ENCODE peak calls at places on chromosomes 2 and 18, in nine cellular contexts. G is sigmoid colon, U is IMR-90, S is adrenal gland, T is suprapubic skin, C is right lobe of liver, Z is body of pancreas, D is HCT116, K is esophagus muscularis mucosa. Q is an unnamed sample. For H3K36me3, the result is how much of the 10 kb centered on the place peaks cover.

GRCh38 chr2:145909175-145909574 is 1389.3 kb upstream of the ZEB2 start:
- DNase-seq in G (no peak), U (no peak), S (no peak), T (no peak), C (no peak), Z (no peak), D (no peak), K (no peak), Q (no peak)

GRCh38 chr2:170991398-170992185 is 62.5 kb downstream of the GORASP2 start:
- DNase-seq in G (no peak), U (no peak), S (no peak), T (no peak), C (no peak), Z (no peak), D (no peak), K (no peak), Q (no peak)

GRCh38 chr2:121172456-121172855 is 112.5 kb downstream of the TFCP2L1 start:
- DNase-seq in G (no peak), U (no peak), S (no peak), T (no peak), C (no peak), Z (no peak), D (no peak), K (no peak), Q (no peak)

GRCh38 chr18:11839556-11839955 is 11.7 kb upstream of the CHMP1B start:
- DNase-seq in G (no peak), U (no peak), S (no peak), T (no peak), C (no peak), Z (no peak), D (no peak), K (no peak), Q (no peak)

GRCh38 chr18:50527636-50528307 is 32.1 kb upstream of the MAPK4 start:
- DNase-seq in G (no peak), U (no peak), S (no peak), T (no peak), C (peak), Z (peak), D (no peak), K (no peak), Q (no peak)

GRCh38 chr2:233822781-233823730 is 31.3 kb downstream of the HJURP start:
- DNase-seq in G (peak), U (no peak), S (no peak), T (peak), C (peak), Z (no peak), D (no peak), K (no peak), Q (peak)

GRCh38 chr18:79953921-79954651 is 2.6 kb upstream of the SLC66A2 start:
- DNase-seq in G (peak), U (no peak), S (no peak), T (no peak), C (no peak), Z (peak), D (no peak), K (no peak), Q (peak)

GRCh38 chr18:27778441-27778840 is 398.5 kb downstream of the CDH2 start:
- DNase-seq in G (no peak), U (peak), S (no peak), T (no peak), C (no peak), Z (no peak), D (no peak), K (no peak), Q (no peak)

GRCh38 chr18:63677490-63678225 is 16.0 kb upstream of the SERPINB3 start:
- DNase-seq in G (no peak), U (peak), S (no peak), T (no peak), C (no peak), Z (no peak), D (no peak), K (no peak), Q (no peak)

GRCh38 chr18:43393174-43393573 is 115.9 kb upstream of the SYT4 start:
- DNase-seq in G (no peak), U (no peak), S (no peak), T (no peak), C (no peak), Z (no peak), D (no peak), K (no peak), Q (no peak)

GRCh38 chr2:67374949-67375348 is 22.2 kb upstream of the ETAA1 start:
- DNase-seq in G (no peak), U (peak), S (no peak), T (no peak), C (no peak), Z (no peak), D (no peak), K (no peak), Q (no peak)

GRCh38 chr2:198476007-198476406 is 671.6 kb downstream of the PLCL1 start:
- DNase-seq in G (no peak), U (no peak), S (no peak), T (no peak), C (no peak), Z (no peak), D (no peak), K (no peak), Q (no peak)

GRCh38 chr2:19711470-19712372 is 190.1 kb downstream of the TTC32 start:
- DNase-seq in G (no peak), U (peak), S (no peak), T (peak), C (no peak), Z (no peak), D (peak), K (no peak), Q (no peak)

GRCh38 chr2:8435608-8436007 is 246.2 kb upstream of the ID2 start:
- DNase-seq in G (peak), U (no peak), S (no peak), T (no peak), C (no peak), Z (no peak), D (no peak), K (no peak), Q (no peak)

GRCh38 chr2:88857274-88857741 is 165.8 kb downstream of the RPIA start:
- DNase-seq in G (no peak), U (no peak), S (no peak), T (no peak), C (no peak), Z (no peak), D (no peak), K (no peak), Q (peak)
- TF ChIP-seq POLR2A in G (no peak), U (no peak), S (no peak), T (no peak), C (no peak), Z (no peak), D (no peak), K (no peak), Q (no peak)

GRCh38 chr2:111138834-111139233 is 18.1 kb downstream of the BCL2L11 start:
- DNase-seq in G (no peak), U (no peak), S (no peak), T (no peak), C (no peak), Z (no peak), D (no peak), K (no peak), Q (no peak)

GRCh38 chr2:111142101-111142500 is 21.4 kb downstream of the BCL2L11 start:
- DNase-seq in G (no peak), U (no peak), S (no peak), T (no peak), C (no peak), Z (no peak), D (no peak), K (no peak), Q (no peak)

GRCh38 chr2:111139637-111140317 is 19.1 kb downstream of the BCL2L11 start:
- DNase-seq in G (no peak), U (peak), S (no peak), T (no peak), C (no peak), Z (peak), D (no peak), K (no peak), Q (no peak)

GRCh38 chr2:111143107-111143886 is 22.6 kb downstream of the BCL2L11 start:
- DNase-seq in G (no peak), U (no peak), S (peak), T (no peak), C (no peak), Z (no peak), D (no peak), K (no peak), Q (no peak)

DNA sequence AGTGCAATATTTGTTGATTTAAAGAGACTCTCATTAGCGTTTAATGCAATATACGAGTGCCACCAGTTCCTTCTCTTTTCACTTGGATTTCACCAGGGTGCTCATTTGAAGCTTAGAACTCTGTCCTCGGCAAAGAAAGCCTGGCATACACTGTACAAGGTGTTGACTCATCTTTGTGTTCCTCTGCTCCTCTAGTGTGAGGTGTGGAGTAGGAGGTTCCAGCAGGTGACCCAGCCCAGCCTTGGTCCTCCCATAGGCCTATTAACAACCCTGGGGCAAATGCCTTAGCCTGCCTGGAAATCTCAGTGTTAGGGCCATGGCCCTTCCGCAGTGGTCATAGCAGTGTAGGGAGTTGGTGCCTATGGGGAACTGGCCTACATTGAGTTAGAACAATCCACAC is 20.1 kb downstream of the BCL2L11 start:
- DNase-seq in G (no peak), U (no peak), S (no peak), T (no peak), C (no peak), Z (no peak), D (no peak), K (no peak), Q (no peak)
- H3K36me3 ChIP-seq in G (under half), U (under half), S (under half), T (under half), C (under half), Z (under half), D (under half), K (under half), Q (under half)

GRCh38 chr18:25256439-25256838 is 95.5 kb downstream of the ZNF521 start:
- DNase-seq in G (no peak), U (no peak), S (no peak), T (no peak), C (no peak), Z (no peak), D (no peak), K (no peak), Q (no peak)
- TF ChIP-seq POLR2A in G (no peak), U (no peak), S (no peak), T (no peak), C (no peak), Z (no peak), D (no peak), K (no peak), Q (no peak)

DNA sequence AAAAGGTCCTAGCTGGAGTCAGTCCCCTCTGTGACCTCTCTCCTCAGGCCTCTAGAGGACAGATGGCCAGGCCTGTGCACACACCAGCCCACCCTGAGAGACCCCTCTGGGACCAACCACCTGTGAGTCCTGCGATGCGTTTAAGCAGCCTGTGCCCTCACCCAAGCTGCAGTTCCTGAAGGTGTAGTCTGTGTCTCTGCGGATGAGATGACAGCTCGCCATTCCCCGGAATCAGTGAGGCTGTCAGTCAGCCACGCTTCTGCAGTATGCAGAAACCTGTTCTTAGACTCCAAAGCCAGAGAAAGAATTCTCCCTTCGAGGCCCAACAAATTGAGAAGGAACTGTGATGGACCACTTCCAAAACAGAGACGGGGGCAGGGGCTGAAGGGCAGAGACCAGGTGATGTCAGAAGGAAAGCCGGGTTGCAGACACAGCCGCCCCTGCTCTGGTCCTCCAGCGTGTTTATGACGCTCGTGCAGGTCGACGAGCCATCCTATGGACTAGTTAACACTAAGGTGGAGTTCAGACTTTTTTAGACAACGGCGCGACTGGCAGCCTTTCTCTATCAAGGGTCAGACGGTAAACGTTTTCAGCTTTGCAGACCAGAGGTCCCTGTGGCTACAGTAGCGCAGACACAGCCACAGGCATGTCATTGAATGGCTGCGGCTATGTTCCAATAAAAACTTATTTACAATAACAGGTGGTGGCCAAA is 10.2 kb downstream of the MTERF4 start:
- DNase-seq in G (no peak), U (no peak), S (no peak), T (no peak), C (no peak), Z (no peak), D (no peak), K (no peak), Q (peak)
- H3K36me3 ChIP-seq in G (half or more), U (half or more), S (half or more), T (half or more), C (under half), Z (under half), D (under half), K (half or more), Q (half or more)

GRCh38 chr2:237734905-237735623 is 63.5 kb upstream of the RBM44 start:
- DNase-seq in G (peak), U (no peak), S (no peak), T (peak), C (no peak), Z (no peak), D (no peak), K (no peak), Q (no peak)
- TF ChIP-seq POLR2A in G (no peak), U (no peak), S (no peak), T (no peak), C (no peak), Z (no peak), D (no peak), K (no peak), Q (no peak)

GRCh38 chr2:238256111-238256510 is 16.3 kb upstream of the HES6 start:
- DNase-seq in G (peak), U (no peak), S (no peak), T (no peak), C (peak), Z (no peak), D (no peak), K (no peak), Q (no peak)

GRCh38 chr2:238257786-238258700 is 18.2 kb upstream of the HES6 start:
- DNase-seq in G (peak), U (no peak), S (no peak), T (no peak), C (peak), Z (no peak), D (no peak), K (no peak), Q (no peak)

GRCh38 chr2:238255146-238255545 is 15.3 kb upstream of the HES6 start:
- DNase-seq in G (no peak), U (no peak), S (no peak), T (no peak), C (peak), Z (no peak), D (no peak), K (no peak), Q (no peak)

GRCh38 chr2:238255636-238256035 is 15.8 kb upstream of the HES6 start:
- DNase-seq in G (peak), U (no peak), S (no peak), T (no peak), C (peak), Z (no peak), D (no peak), K (no peak), Q (no peak)

GRCh38 chr2:238256594-238257104 is 16.8 kb upstream of the HES6 start:
- DNase-seq in G (peak), U (peak), S (peak), T (peak), C (peak), Z (peak), D (peak), K (no peak), Q (peak)
- H3K36me3 ChIP-seq in G (half or more), U (under half), S (under half), T (half or more), C (under half), Z (under half), D (under half), K (half or more), Q (under half)

GRCh38 chr2:28377984-28378678 is 14.5 kb upstream of the FOSL2 start:
- DNase-seq in G (no peak), U (no peak), S (peak), T (no peak), C (peak), Z (peak), D (no peak), K (no peak), Q (peak)

GRCh38 chr2:28382755-28383154 is 9.9 kb upstream of the FOSL2 start:
- DNase-seq in G (no peak), U (no peak), S (no peak), T (no peak), C (no peak), Z (no peak), D (no peak), K (no peak), Q (peak)

GRCh38 chr2:28380185-28380584 is 12.5 kb upstream of the FOSL2 start:
- DNase-seq in G (no peak), U (no peak), S (no peak), T (no peak), C (no peak), Z (no peak), D (no peak), K (no peak), Q (peak)

GRCh38 chr2:28378679-28379392 is 13.8 kb upstream of the FOSL2 start:
- DNase-seq in G (no peak), U (no peak), S (no peak), T (no peak), C (no peak), Z (no peak), D (no peak), K (no peak), Q (no peak)

DNA sequence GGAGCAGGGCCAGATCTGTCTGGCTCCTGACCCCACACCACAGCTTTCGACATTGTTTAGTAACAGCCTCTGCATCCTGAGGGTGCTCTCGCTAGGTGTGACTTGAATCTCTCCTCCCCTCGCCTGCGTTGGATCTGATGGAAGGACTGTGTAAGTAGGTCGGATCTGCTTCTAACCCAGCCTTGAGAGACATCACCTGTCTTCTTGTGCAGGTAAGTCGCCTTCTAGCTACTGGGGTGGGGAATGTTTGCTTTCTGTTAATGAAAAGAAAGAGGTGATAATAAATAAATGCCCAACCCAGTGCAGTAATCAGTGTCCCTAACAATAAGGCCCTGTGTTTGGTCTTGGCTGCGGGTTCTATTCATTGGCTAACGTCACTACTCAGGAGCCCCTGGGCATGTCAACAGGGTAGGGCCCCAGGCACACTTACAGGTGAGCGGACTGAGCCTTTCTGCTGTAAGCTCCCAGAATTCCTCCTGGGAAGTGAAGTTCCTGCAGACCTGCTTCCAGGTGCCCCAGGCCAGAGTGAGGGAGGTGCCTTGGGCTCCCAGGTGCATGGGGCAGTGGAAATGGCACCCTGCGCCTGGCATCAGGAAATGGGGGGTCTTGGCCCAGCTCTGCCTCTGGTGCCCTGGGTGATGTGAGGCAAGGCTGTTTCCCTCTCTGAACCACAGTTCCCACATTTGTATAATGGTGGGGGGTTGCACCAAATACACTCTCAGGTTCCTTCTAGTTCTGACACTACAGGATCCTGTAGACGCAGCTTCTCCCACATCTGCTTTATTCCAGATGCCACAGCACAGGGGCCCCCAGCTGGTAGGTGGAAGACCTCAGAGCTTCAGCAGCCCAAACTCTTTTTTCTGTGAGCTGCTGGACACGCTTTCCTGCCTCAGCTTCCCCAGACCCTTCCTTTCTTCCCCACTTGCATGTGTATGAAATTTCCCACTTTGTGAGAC is 11.2 kb upstream of the FOSL2 start:
- DNase-seq in G (no peak), U (no peak), S (no peak), T (no peak), C (no peak), Z (no peak), D (no peak), K (no peak), Q (no peak)
- TF ChIP-seq POLR2A in G (no peak), U (no peak), S (no peak), T (no peak), C (no peak), Z (no peak), D (no peak), K (no peak), Q (peak)

Q was measured in Peyer's patch.